ENCODE peak calls at places on chromosome 5, in five cellular contexts. L, D, N, T and M are unnamed samples. For H3K4me1, the result is how much of the 10 kb centered on the place peaks cover.

GRCh38 chr5:72228957-72229356 is 91.1 kb downstream of the MRPS27 start:
- DNase-seq in N (no peak), L (no peak), T (no peak), D (no peak), M (no peak)

GRCh38 chr5:7537573-7537972 is 141.6 kb downstream of the ADCY2 start:
- DNase-seq in T (no peak), L (no peak), N (no peak), D (no peak), M (no peak)

GRCh38 chr5:170752257-170753215 is 31.0 kb upstream of the GABRP start:
- DNase-seq in T (no peak), L (no peak), D (no peak), N (no peak), M (no peak)

GRCh38 chr5:43563321-43563720 is 6.4 kb upstream of the PAIP1 start:
- DNase-seq in D (no peak), N (no peak), T (no peak), L (no peak), M (no peak)

GRCh38 chr5:137778772-137779564 is 24.8 kb upstream of the HNRNPA0 start:
- DNase-seq in N (no peak), T (no peak), D (peak), L (no peak), M (no peak)

GRCh38 chr5:78586251-78586650 is 62.3 kb downstream of the LHFPL2 start:
- DNase-seq in D (no peak), N (no peak), L (no peak), T (no peak), M (no peak)

GRCh38 chr5:75471193-75471592 is 40.2 kb downstream of the CERT1 start:
- DNase-seq in T (no peak), N (no peak), L (no peak), D (no peak), M (no peak)

GRCh38 chr5:81371354-81371876 is 22.5 kb downstream of the ACOT12 start:
- DNase-seq in N (no peak), T (no peak), D (no peak), L (no peak), M (no peak)

GRCh38 chr5:36870399-36871040 is 6.0 kb upstream of the NIPBL start:
- DNase-seq in N (no peak), T (no peak), D (peak), L (no peak), M (no peak)

GRCh38 chr5:96316487-96316886 is 116.6 kb downstream of the PCSK1 start:
- DNase-seq in N (no peak), D (no peak), T (no peak), L (no peak), M (no peak)

GRCh38 chr5:121797677-121798518 is 53.8 kb upstream of the FTMT start:
- DNase-seq in L (no peak), T (no peak), N (no peak), D (peak), M (no peak)

GRCh38 chr5:170278611-170279500 is 18.7 kb downstream of the LCP2 start:
- DNase-seq in N (no peak), L (peak), D (peak), T (peak), M (peak)

GRCh38 chr5:71475788-71476384 is 20.4 kb downstream of the BDP1 start:
- DNase-seq in N (no peak), T (no peak), D (peak), L (no peak), M (no peak)

GRCh38 chr5:168647083-168647482 is 67.9 kb upstream of the PANK3 start:
- DNase-seq in D (no peak), L (no peak), T (no peak), N (no peak), M (no peak)

GRCh38 chr5:142834504-142834903 is 64.3 kb downstream of the ARHGAP26 start:
- DNase-seq in L (peak), D (no peak), T (no peak), N (no peak), M (no peak)

GRCh38 chr5:72478276-72478675 is 28.9 kb downstream of the ZNF366 start:
- DNase-seq in L (no peak), T (no peak), N (no peak), D (no peak), M (no peak)

GRCh38 chr5:174384509-174384947 is 339.0 kb downstream of the NSG2 start:
- DNase-seq in L (no peak), N (no peak), T (no peak), D (no peak), M (no peak)

GRCh38 chr5:45774528-45774927 is 78.3 kb upstream of the HCN1 start:
- DNase-seq in D (peak), N (no peak), L (no peak), T (no peak), M (no peak)

GRCh38 chr5:119302916-119303897 is 52.6 kb upstream of the TNFAIP8 start:
- DNase-seq in L (no peak), N (no peak), D (no peak), T (no peak), M (no peak)

GRCh38 chr5:4053111-4053510 is 457.5 kb downstream of the IRX1 start:
- DNase-seq in T (no peak), N (no peak), D (no peak), L (no peak), M (no peak)

DNA sequence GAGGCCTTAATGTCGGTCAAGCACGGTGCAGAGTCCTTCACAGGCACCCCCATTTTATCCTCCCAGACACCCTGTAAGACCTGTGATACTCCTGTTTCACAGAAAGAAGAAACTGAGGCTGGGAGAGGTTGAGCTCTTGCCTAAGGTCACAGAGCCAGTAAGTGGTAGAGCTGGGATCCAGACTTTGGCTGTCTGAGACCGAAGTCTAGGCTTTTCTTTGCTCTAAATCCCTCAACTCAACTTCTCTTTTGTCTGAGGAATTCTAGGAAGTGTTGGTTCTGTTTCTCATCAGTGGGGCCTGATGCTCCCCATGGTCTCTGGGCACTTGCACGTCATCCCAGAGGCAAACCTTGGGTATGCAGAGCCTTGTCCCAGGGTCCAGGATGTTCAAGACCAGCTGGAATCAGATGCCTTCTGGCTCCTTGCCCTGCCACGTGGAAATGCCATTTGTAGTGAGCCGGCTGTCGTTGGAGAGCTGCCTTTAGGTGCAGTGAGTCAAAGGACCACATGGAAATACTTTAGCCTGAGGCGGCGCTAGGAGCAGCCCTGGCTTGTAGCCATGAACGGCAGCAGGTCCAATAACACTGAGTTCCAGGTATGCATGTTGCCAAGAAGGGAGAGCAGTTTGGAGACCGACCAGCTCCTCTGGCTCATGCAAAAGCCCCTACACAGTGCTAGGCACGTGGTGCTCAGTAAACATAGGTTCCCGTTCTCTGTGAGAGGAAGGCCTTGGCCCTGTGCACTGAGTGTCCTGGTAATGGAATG is 9.2 kb downstream of the DCANP1 start:
- DNase-seq in D (no peak), L (peak), N (peak), T (peak), M (peak)
- H3K4me1 ChIP-seq in D (under half), L (under half), N (under half), T (under half), M (under half)

GRCh38 chr5:177308740-177309139 is 3.0 kb downstream of the MXD3 start:
- DNase-seq in T (peak), N (no peak), L (no peak), D (no peak), M (no peak)
- H3K4me1 ChIP-seq in T (half or more), N (under half), L (half or more), D (under half), M (under half)

GRCh38 chr5:54529565-54529964 is 12.0 kb downstream of the SNX18 start:
- DNase-seq in L (no peak), D (no peak), N (no peak), T (no peak), M (no peak)

GRCh38 chr5:54526604-54527359 is 9.2 kb downstream of the SNX18 start:
- DNase-seq in T (no peak), N (no peak), L (no peak), D (no peak), M (no peak)

GRCh38 chr5:54525692-54526091 is 8.1 kb downstream of the SNX18 start:
- DNase-seq in L (no peak), D (no peak), T (no peak), N (no peak), M (no peak)

GRCh38 chr5:54531536-54531935 is 14.0 kb downstream of the SNX18 start:
- DNase-seq in D (no peak), N (no peak), T (no peak), L (no peak), M (no peak)

GRCh38 chr5:54528633-54529032 is 11.1 kb downstream of the SNX18 start:
- DNase-seq in D (no peak), T (no peak), L (no peak), N (peak), M (no peak)
- H3K4me1 ChIP-seq in D (under half), T (half or more), L (half or more), N (under half), M (under half)

DNA sequence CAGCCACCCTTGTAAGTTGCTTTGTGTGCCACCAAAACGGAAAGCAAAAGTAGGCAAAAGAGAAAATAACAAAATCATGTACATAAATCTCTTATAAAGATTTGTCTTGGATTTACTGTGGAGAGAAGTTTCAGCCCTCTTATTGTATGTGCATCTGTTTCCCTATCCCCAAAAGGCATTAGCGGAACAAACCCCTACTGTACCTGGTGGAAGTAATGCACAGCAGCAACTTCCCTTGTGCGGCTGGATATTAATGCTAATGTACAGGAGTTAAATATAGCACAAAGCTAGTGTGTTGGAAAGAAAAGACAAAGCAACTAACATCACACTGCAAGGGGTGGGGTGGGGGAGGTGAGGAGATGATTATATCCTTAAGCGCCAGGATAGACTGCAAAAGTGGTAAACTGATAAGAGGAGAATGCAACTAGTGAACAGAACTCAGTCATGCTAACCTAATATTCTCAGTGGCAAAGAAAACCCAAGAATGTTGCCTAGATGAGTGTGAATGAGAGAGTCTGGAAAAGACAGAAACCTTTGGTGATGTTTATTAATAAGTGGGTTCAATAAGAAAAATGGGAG is 396.6 kb upstream of the MEF2C start:
- DNase-seq in T (no peak), D (no peak), L (no peak), N (no peak), M (no peak)
- H3K4me1 ChIP-seq in T (under half), D (under half), L (under half), N (under half), M (under half)

GRCh38 chr5:171874210-171874609 is 88.6 kb downstream of the SMIM23 start:
- DNase-seq in N (no peak), T (no peak), L (no peak), D (no peak), M (no peak)
- H3K4me1 ChIP-seq in N (under half), T (under half), L (under half), D (under half), M (under half)

GRCh38 chr5:154518438-154518867 is 40.4 kb upstream of the HAND1 start:
- DNase-seq in T (no peak), N (no peak), L (no peak), D (no peak), M (no peak)

GRCh38 chr5:154514331-154514730 is 36.3 kb upstream of the HAND1 start:
- DNase-seq in T (no peak), N (no peak), L (no peak), D (no peak), M (no peak)

GRCh38 chr5:154517181-154517580 is 39.2 kb upstream of the HAND1 start:
- DNase-seq in N (no peak), D (no peak), T (no peak), L (no peak), M (no peak)

GRCh38 chr5:154517781-154518437 is 39.9 kb upstream of the HAND1 start:
- DNase-seq in L (no peak), T (no peak), D (no peak), N (no peak), M (no peak)

DNA sequence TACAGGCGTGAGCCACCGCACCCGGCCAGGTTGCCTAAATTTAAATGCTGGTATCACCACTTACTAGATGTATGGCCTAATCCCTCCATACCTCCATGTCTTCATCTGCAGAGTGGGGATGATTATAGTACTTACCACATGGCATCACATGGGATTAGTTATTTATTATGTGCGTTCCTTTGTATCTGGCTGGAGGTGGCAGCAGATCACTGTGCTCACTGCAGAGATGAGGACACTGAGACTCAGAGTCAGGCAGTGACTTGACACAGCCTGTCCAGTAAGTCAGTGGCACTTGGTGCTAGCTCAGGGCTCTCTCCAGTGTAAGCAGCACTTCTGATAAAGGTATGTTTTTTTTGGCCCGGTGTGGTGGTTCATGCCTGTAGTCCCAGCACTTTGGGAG is 38.4 kb upstream of the HAND1 start:
- DNase-seq in L (no peak), D (no peak), N (no peak), T (no peak), M (no peak)
- H3K4me1 ChIP-seq in L (under half), D (under half), N (under half), T (under half), M (under half)

DNA sequence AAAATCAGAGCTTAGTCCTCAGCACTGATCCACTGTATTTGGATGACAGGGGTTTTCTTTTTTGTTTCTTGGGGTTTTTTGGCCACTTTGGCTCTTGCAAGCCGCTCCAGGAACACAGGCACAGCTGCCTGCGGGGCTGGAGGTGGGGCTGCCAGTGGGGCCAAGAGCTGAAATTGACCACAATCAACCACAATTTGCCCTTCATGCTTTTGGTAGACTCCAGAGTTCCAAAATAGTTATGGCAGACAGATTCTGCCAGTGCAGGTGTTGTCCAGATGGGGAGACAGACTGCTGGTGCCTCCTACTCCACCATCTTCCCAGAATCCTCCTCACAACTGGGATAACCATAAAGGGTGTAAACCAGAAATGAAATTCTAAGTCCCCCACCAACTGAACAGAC is 36.5 kb downstream of the PLEKHG4B start:
- DNase-seq in T (no peak), N (no peak), D (no peak), L (no peak), M (no peak)
- H3K4me1 ChIP-seq in T (under half), N (under half), D (half or more), L (under half), M (under half)

GRCh38 chr5:150298701-150299451 is 3.8 kb downstream of the ARSI start:
- DNase-seq in D (no peak), L (no peak), T (no peak), N (no peak), M (no peak)

GRCh38 chr5:150297934-150298595 is 4.6 kb downstream of the ARSI start:
- DNase-seq in N (no peak), T (no peak), D (no peak), L (no peak), M (no peak)

GRCh38 chr5:150296496-150296895 is 6.2 kb downstream of the ARSI start:
- DNase-seq in L (no peak), D (no peak), T (no peak), N (peak), M (no peak)

GRCh38 chr5:150295741-150296486 is 6.3 kb upstream of the CAMK2A start:
- DNase-seq in D (no peak), N (peak), L (no peak), T (no peak), M (no peak)

DNA sequence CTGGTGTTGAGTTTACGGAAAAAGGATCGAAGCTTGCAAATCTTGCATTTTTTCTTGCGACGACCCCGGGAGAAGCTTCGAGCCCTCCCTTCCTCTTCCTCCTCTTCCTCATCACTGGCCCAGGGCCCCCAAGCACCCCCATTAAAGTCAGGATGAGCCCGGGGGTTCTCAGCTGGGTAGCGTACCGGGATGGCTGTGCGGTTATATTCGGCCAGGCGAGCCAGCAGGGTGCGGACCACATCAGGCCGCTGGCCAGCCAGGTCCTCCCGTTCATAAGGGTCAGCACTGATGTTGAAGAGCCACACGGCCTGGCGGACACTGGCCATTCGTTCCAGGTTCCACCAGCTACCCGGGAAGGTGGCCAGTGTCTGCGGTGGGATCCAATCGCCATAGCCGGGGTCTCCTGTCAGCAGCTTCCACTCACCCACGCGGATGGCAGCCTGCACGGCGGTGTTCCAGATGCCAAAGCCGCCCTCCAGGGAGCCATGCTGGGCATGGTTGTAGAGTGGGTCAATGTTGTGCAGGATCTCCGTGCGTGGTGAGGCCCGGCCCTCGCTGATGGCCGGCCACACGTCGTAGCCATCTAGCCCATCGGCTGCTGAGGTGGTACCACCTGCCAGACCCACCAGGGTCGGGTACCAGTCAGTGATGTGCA is 5.3 kb downstream of the ARSI start:
- DNase-seq in N (peak), L (no peak), D (no peak), T (no peak), M (no peak)
- H3K4me1 ChIP-seq in N (under half), L (under half), D (under half), T (under half), M (under half)

GRCh38 chr5:947626-948471 is 55.2 kb downstream of the TRIP13 start:
- DNase-seq in L (no peak), T (no peak), D (no peak), N (no peak), M (no peak)
- H3K4me1 ChIP-seq in L (under half), T (under half), D (under half), N (under half), M (under half)